ENCODE peak calls at places on chromosomes 13 and 19, in four cellular contexts. One of them, this sample, is unnamed.

GRCh38 chr19:35995655-35995993 is 636 bp downstream of the SDHAF1 start:
- DNase-seq in H1: peak; percentile 77
- DNase-seq in GM12878: no peak
- DNase-seq in HepG2: peak; percentile 27
- DNase-seq in this sample: peak; percentile 53

GRCh38 chr13:49220035-49220855 is at the start of gene MLNR:
- DNase-seq in H1: peak; percentile 81
- DNase-seq in GM12878: no peak
- DNase-seq in HepG2: peak; percentile 39
- DNase-seq in this sample: peak; percentile 73

GRCh38 chr13:77697208-77698103 is at the start of gene SLAIN1:
- DNase-seq in HepG2: peak; percentile 15
- DNase-seq in GM12878: no peak
- DNase-seq in H1: peak; percentile 85
- DNase-seq in this sample: peak; percentile 99

GRCh38 chr19:47444388-47444821 is 25.1 kb upstream of the MEIS3 start:
- DNase-seq in HepG2: no peak
- DNase-seq in GM12878: no peak
- DNase-seq in H1: peak; percentile 85
- DNase-seq in this sample: no peak

GRCh38 chr13:50969691-50970090 is 60.1 kb downstream of the RNASEH2B start:
- DNase-seq in HepG2: peak; percentile 11
- DNase-seq in GM12878: no peak
- DNase-seq in H1: peak; percentile 57
- DNase-seq in this sample: no peak

GRCh38 chr19:37992761-37993160 is 85.8 kb downstream of the SIPA1L3 start:
- DNase-seq in GM12878: no peak
- DNase-seq in H1: no peak
- DNase-seq in HepG2: no peak
- DNase-seq in this sample: no peak

GRCh38 chr13:68851026-68851425 is 1256.6 kb upstream of the ATXN8OS start:
- DNase-seq in H1: no peak
- DNase-seq in HepG2: no peak
- DNase-seq in GM12878: no peak
- DNase-seq in this sample: no peak

GRCh38 chr19:18021121-18021755 is 13.3 kb downstream of the ARRDC2 start:
- DNase-seq in GM12878: no peak
- DNase-seq in H1: no peak
- DNase-seq in HepG2: no peak
- DNase-seq in this sample: no peak

GRCh38 chr13:95337597-95337996 is 36.3 kb upstream of the ABCC4 start:
- DNase-seq in GM12878: no peak
- DNase-seq in H1: no peak
- DNase-seq in HepG2: no peak
- DNase-seq in this sample: no peak

GRCh38 chr13:104854007-104854406 is 1681.5 kb downstream of the EFNB2 start:
- DNase-seq in H1: no peak
- DNase-seq in HepG2: no peak
- DNase-seq in GM12878: no peak
- DNase-seq in this sample: no peak

GRCh38 chr19:39843919-39844793 is 2.0 kb downstream of the FBL start:
- DNase-seq in H1: no peak
- DNase-seq in GM12878: no peak
- DNase-seq in HepG2: peak; percentile 51
- DNase-seq in this sample: peak; percentile 33

GRCh38 chr13:110283661-110284516 is 23.1 kb downstream of the COL4A1 start:
- DNase-seq in HepG2: no peak
- DNase-seq in GM12878: no peak
- DNase-seq in H1: no peak
- DNase-seq in this sample: no peak
- TF ChIP-seq SUZ12 in HepG2: no peak
- TF ChIP-seq SUZ12 in GM12878: no peak
- TF ChIP-seq SUZ12 in H1: no peak
- TF ChIP-seq SUZ12 in this sample: no peak

DNA sequence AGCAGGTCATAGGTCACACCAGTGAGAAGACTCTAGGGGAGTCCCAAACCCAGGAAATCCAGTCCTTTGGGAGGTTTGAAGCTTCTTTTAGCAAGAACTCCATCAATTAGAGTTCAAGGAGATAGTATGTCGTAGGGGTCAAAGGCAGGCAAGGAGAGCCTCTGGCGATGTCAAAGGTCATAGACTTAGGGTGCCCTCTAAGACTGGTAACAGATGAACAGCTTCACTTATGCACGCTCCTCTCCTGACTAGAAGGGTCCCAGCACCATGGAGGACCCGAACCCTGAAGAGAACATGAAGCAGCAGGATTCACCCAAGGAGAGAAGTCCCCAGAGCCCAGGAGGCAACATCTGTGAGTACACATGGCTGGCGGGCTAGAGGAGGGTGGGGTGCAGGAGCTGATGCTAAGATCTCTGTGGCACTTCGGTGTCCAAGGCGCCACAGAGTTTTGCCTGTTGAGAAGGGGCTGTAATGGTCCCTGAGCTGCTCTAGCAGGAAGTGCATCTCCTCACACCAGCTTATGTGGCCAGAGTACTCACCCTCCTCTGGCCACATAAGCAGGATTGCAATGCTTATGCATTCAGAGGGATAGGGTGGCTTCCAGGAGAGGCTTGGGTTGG is 557 bp downstream of the ZNF576 start:
- DNase-seq in GM12878: no peak
- DNase-seq in HepG2: no peak
- DNase-seq in H1: no peak
- DNase-seq in this sample: no peak
- TF ChIP-seq SUZ12 in GM12878: no peak
- TF ChIP-seq SUZ12 in HepG2: no peak
- TF ChIP-seq SUZ12 in H1: no peak
- TF ChIP-seq SUZ12 in this sample: no peak

GRCh38 chr13:27921421-27921960 is 1.7 kb downstream of the PDX1 start:
- DNase-seq in HepG2: no peak
- DNase-seq in H1: peak; percentile 70
- DNase-seq in GM12878: no peak
- DNase-seq in this sample: no peak

GRCh38 chr13:27918918-27919255 is 913 bp upstream of the PDX1 start:
- DNase-seq in GM12878: no peak
- DNase-seq in HepG2: no peak
- DNase-seq in H1: peak; percentile 44
- DNase-seq in this sample: no peak

GRCh38 chr13:27920677-27921420 is 1.0 kb downstream of the PDX1 start:
- DNase-seq in HepG2: no peak
- DNase-seq in GM12878: no peak
- DNase-seq in H1: peak; percentile 66
- DNase-seq in this sample: no peak

GRCh38 chr13:27919299-27919933 is 384 bp upstream of the PDX1 start:
- DNase-seq in HepG2: peak; percentile 12
- DNase-seq in H1: no peak
- DNase-seq in GM12878: no peak
- DNase-seq in this sample: no peak

DNA sequence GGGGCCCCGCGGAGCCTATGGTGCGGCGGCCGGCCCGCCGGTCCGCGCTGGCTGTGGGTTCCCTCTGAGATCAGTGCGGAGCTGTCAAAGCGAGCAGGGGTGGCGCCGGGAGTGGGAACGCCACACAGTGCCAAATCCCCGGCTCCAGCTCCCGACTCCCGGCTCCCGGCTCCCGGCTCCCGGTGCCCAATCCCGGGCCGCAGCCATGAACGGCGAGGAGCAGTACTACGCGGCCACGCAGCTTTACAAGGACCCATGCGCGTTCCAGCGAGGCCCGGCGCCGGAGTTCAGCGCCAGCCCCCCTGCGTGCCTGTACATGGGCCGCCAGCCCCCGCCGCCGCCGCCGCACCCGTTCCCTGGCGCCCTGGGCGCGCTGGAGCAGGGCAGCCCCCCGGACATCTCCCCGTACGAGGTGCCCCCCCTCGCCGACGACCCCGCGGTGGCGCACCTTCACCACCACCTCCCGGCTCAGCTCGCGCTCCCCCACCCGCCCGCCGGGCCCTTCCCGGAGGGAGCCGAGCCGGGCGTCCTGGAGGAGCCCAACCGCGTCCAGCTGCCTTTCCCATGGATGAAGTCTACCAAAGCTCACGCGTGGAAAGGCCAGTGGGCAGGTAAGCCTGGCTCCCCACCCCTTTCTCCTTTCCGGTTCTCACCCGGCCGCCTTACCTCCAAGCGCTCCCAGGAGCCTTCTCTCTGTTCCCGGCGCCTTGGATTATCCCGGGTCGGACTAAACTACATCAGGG is at the start of gene PDX1:
- DNase-seq in HepG2: no peak
- DNase-seq in GM12878: no peak
- DNase-seq in H1: peak; percentile 81
- DNase-seq in this sample: peak; percentile 82
- TF ChIP-seq SUZ12 in HepG2: no peak
- TF ChIP-seq SUZ12 in GM12878: no peak
- TF ChIP-seq SUZ12 in H1: no peak
- TF ChIP-seq SUZ12 in this sample: no peak

GRCh38 chr13:111047326-111047725 is 67.8 kb upstream of the ARHGEF7 start:
- DNase-seq in HepG2: no peak
- DNase-seq in GM12878: no peak
- DNase-seq in H1: no peak
- DNase-seq in this sample: no peak

GRCh38 chr13:111048387-111048786 is 66.7 kb upstream of the ARHGEF7 start:
- DNase-seq in HepG2: no peak
- DNase-seq in H1: no peak
- DNase-seq in GM12878: no peak
- DNase-seq in this sample: no peak

GRCh38 chr13:111045170-111045569 is 69.9 kb upstream of the ARHGEF7 start:
- DNase-seq in H1: no peak
- DNase-seq in GM12878: no peak
- DNase-seq in HepG2: no peak
- DNase-seq in this sample: no peak

GRCh38 chr13:111044087-111044830 is 70.9 kb upstream of the ARHGEF7 start:
- DNase-seq in H1: no peak
- DNase-seq in HepG2: no peak
- DNase-seq in GM12878: no peak
- DNase-seq in this sample: no peak

GRCh38 chr13:111046590-111047141 is 68.4 kb upstream of the ARHGEF7 start:
- DNase-seq in H1: no peak
- DNase-seq in GM12878: peak; percentile 36
- DNase-seq in HepG2: no peak
- DNase-seq in this sample: no peak
- TF ChIP-seq SUZ12 in H1: no peak
- TF ChIP-seq SUZ12 in GM12878: no peak
- TF ChIP-seq SUZ12 in HepG2: no peak
- TF ChIP-seq SUZ12 in this sample: no peak

This sample was measured in HEK293T.